ENCODE peak calls at places on chromosomes 5 and 9, in nine cellular contexts. K is lower lobe of right lung, H is left lung, T is cardiac muscle cell, F is GM23338, S is tibial nerve, M is BE2C, J is fibroblast of lung, D is stomach. C is an unnamed sample.

GRCh38 chr5:24606974-24607373 is 37.8 kb downstream of the CDH10 start:
- DNase-seq in K (no peak), H (no peak), T (no peak), F (no peak), S (no peak), M (peak; percentile 79), J (no peak), D (no peak), C (no peak)

GRCh38 chr5:57784106-57784505 is 301.5 kb upstream of the ACTBL2 start:
- DNase-seq in K (no peak), H (no peak), T (peak; percentile 49), F (no peak), S (no peak), M (no peak), J (no peak), D (no peak), C (peak; percentile 80)

GRCh38 chr5:378976-379742 is 57.6 kb downstream of the AHRR start:
- DNase-seq in K (no peak), H (peak; percentile 58), T (no peak), F (no peak), S (no peak), M (no peak), J (no peak), D (no peak), C (no peak)

GRCh38 chr9:133247632-133248031 is 27.4 kb downstream of the ABO start:
- DNase-seq in K (no peak), H (no peak), T (no peak), F (no peak), S (no peak), M (no peak), J (no peak), D (no peak), C (no peak)

GRCh38 chr5:92729088-92729487 is 851.9 kb downstream of the NR2F1-AS1 start:
- DNase-seq in K (no peak), H (no peak), T (no peak), F (no peak), S (no peak), M (no peak), J (no peak), D (no peak), C (no peak)

GRCh38 chr9:98287383-98287782 is 31.9 kb upstream of the TBC1D2 start:
- DNase-seq in K (no peak), H (no peak), T (no peak), F (peak; percentile 72), S (no peak), M (peak; percentile 27), J (no peak), D (no peak), C (no peak)

GRCh38 chr5:83715316-83716060 is 5.2 kb downstream of the HAPLN1 start:
- DNase-seq in K (no peak), H (no peak), T (no peak), F (no peak), S (no peak), M (no peak), J (no peak), D (no peak), C (peak; percentile 8)

GRCh38 chr5:88785396-88786216 is 97.4 kb downstream of the MEF2C start:
- DNase-seq in K (no peak), H (no peak), T (peak; percentile 93), F (peak; percentile 23), S (peak; percentile 41), M (no peak), J (peak; percentile 91), D (no peak), C (peak; percentile 95)

GRCh38 chr9:2181794-2182193 is 166.6 kb downstream of the SMARCA2 start:
- DNase-seq in K (no peak), H (no peak), T (peak; percentile 38), F (peak; percentile 94), S (no peak), M (peak; percentile 20), J (peak; percentile 34), D (peak; percentile 32), C (no peak)

GRCh38 chr5:54302267-54302687 is 8.1 kb downstream of the ARL15 start:
- DNase-seq in K (no peak), H (no peak), T (peak; percentile 54), F (no peak), S (peak; percentile 12), M (no peak), J (peak; percentile 46), D (no peak), C (peak; percentile 77)

GRCh38 chr5:132026516-132027008 is 15.1 kb upstream of the ACSL6 start:
- DNase-seq in K (no peak), H (no peak), T (no peak), F (no peak), S (no peak), M (no peak), J (no peak), D (peak; percentile 26), C (no peak)

GRCh38 chr5:14507156-14507941 is 74.2 kb upstream of the OTULINL start:
- DNase-seq in K (no peak), H (no peak), T (no peak), F (no peak), S (no peak), M (no peak), J (no peak), D (no peak), C (no peak)
- TF ChIP-seq CTCF in K (no peak), H (no peak), T (no peak), F (no peak), S (no peak), M (no peak), J (no peak), D (no peak), C (no peak)

GRCh38 chr9:68781866-68782265 is 76.8 kb downstream of the PIP5K1B start:
- DNase-seq in K (no peak), H (no peak), T (no peak), F (no peak), S (no peak), M (no peak), J (no peak), D (no peak), C (no peak)
- H3K4me3 ChIP-seq in K (peak overlapping the region; percentile 84), H (peak overlapping the region; percentile 79), T (no peak overlapping the region), F (no peak overlapping the region), S (no peak overlapping the region), M (no peak overlapping the region), J (peak overlapping the region; percentile 12), D (no peak overlapping the region), C (no peak overlapping the region)

GRCh38 chr5:68215888-68216736 is 556 bp downstream of the PIK3R1 start:
- DNase-seq in K (peak; percentile 69), H (peak; percentile 90), T (peak; percentile 45), F (peak; percentile 55), S (no peak), M (peak; percentile 76), J (peak; percentile 37), D (peak; percentile 48), C (no peak)
- H3K27me3 ChIP-seq in K (no peaks in the 10 kb centered on the region), H (no peaks in the 10 kb centered on the region), T (no peaks in the 10 kb centered on the region), F (peaks cover 78% of the 10 kb centered on the region), S (no peaks in the 10 kb centered on the region), M (no peaks in the 10 kb centered on the region), J (no peaks in the 10 kb centered on the region), D (no peaks in the 10 kb centered on the region), C (no peaks in the 10 kb centered on the region)

GRCh38 chr5:151464101-151464500 is 16.7 kb downstream of the SLC36A1 start:
- DNase-seq in K (no peak), H (no peak), T (no peak), F (no peak), S (no peak), M (no peak), J (no peak), D (no peak), C (no peak)

GRCh38 chr5:151459680-151460079 is 12.3 kb downstream of the SLC36A1 start:
- DNase-seq in K (no peak), H (no peak), T (peak; percentile 45), F (peak; percentile 30), S (no peak), M (no peak), J (no peak), D (no peak), C (no peak)

GRCh38 chr5:151465476-151465875 is 18.1 kb downstream of the SLC36A1 start:
- DNase-seq in K (no peak), H (no peak), T (no peak), F (no peak), S (no peak), M (no peak), J (no peak), D (no peak), C (no peak)

GRCh38 chr5:151461312-151461711 is 13.9 kb downstream of the SLC36A1 start:
- DNase-seq in K (no peak), H (no peak), T (no peak), F (no peak), S (no peak), M (no peak), J (no peak), D (no peak), C (no peak)

GRCh38 chr5:151463137-151464029 is 16.0 kb downstream of the SLC36A1 start:
- DNase-seq in K (no peak), H (no peak), T (no peak), F (peak; percentile 79), S (no peak), M (peak; percentile 19), J (no peak), D (no peak), C (no peak)
- TF ChIP-seq CTCF in K (peak; percentile 16), H (no peak), T (peak; percentile 43), F (peak; percentile 93), S (no peak), M (peak; percentile 66), J (peak; percentile 45), D (no peak), C (peak; percentile 26)

DNA sequence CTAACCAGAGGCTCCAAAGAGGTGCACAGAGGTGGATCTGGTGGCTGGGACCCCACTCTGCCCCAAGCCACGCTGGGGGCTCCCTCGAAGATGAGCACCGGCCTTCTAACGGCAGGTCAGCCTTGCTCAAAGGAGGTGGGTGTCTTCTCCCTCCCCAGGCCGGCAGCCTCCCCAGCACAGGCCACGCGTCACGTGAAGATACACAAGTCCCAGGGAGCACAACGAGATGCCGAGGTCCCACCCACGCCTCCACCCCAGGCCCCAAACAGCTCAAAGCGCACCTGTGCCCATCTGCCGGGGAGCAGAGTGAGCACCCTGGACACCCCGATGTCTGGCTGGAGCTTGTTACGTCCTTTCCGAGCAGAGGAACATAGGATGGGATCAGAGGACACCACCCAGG is 12.1 kb downstream of the PNPLA7 start:
- DNase-seq in K (no peak), H (no peak), T (no peak), F (no peak), S (no peak), M (no peak), J (no peak), D (no peak), C (no peak)
- H3K4me3 ChIP-seq in K (no peak overlapping the region), H (no peak overlapping the region), T (no peak overlapping the region), F (no peak overlapping the region), S (no peak overlapping the region), M (no peak overlapping the region), J (no peak overlapping the region), D (no peak overlapping the region), C (no peak overlapping the region)